ENCODE peak calls at places on chromosomes 6 and 20, in eight cellular contexts. R is GM13977, E is choroid plexus epithelial cell, K is neural progenitor cell, Q is GM13976, N is pancreas, D is endothelial cell, B is endodermal cell. T is an unnamed sample.
A peak's percentile ranks its signal among the peaks of the same experiment; 100 is the strongest.

GRCh38 chr20:23937303-23938117 is 51.1 kb downstream of the GGTLC1 start:
- DNase-seq in K (peak; percentile 76), R (peak; percentile 46), N (peak; percentile 58), E (peak; percentile 80), Q (peak; percentile 56), B (peak; percentile 91), D (peak; percentile 67), T (no peak)

GRCh38 chr20:53736757-53737403 is 143.2 kb upstream of the ZNF217 start:
- DNase-seq in B (no peak), E (peak; percentile 81), R (peak; percentile 52), N (no peak), K (no peak), D (no peak), Q (peak; percentile 50), T (no peak)

GRCh38 chr6:32114853-32115252 is 5.7 kb upstream of the TNXB start:
- DNase-seq in K (no peak), E (peak; percentile 56), N (no peak), B (no peak), Q (no peak), R (no peak), D (no peak), T (no peak)

GRCh38 chr6:148771896-148772554 is 25.2 kb downstream of the UST start:
- DNase-seq in Q (peak; percentile 28), B (no peak), N (no peak), D (no peak), R (no peak), K (no peak), E (peak; percentile 8), T (no peak)

GRCh38 chr6:87391334-87391733 is 16.4 kb upstream of the CFAP206 start:
- DNase-seq in K (peak; percentile 70), N (no peak), D (peak; percentile 48), E (peak; percentile 50), R (peak; percentile 38), Q (peak; percentile 51), B (peak; percentile 85), T (no peak)

GRCh38 chr20:50379049-50379990 is 130.9 kb upstream of the PTPN1 start:
- DNase-seq in B (no peak), E (peak; percentile 81), N (peak; percentile 94), D (no peak), K (no peak), R (no peak), Q (no peak), T (peak; percentile 95)

GRCh38 chr6:139308936-139309603 is 17.3 kb upstream of the TXLNB start:
- DNase-seq in E (peak; percentile 88), B (no peak), K (no peak), Q (no peak), R (no peak), N (no peak), D (no peak), T (no peak)

GRCh38 chr6:169787797-169788196 is 36.4 kb downstream of the ERMARD start:
- DNase-seq in E (no peak), N (no peak), R (no peak), Q (no peak), B (peak; percentile 14), K (no peak), D (no peak), T (no peak)

GRCh38 chr6:126786262-126786661 is 332.2 kb upstream of the RSPO3 start:
- DNase-seq in E (no peak), D (no peak), B (no peak), N (no peak), K (no peak), Q (no peak), R (no peak), T (no peak)

GRCh38 chr6:125584468-125584939 is 164.9 kb upstream of the HEY2 start:
- DNase-seq in R (no peak), B (peak; percentile 93), E (peak; percentile 85), D (no peak), N (no peak), K (peak; percentile 83), Q (no peak), T (peak; percentile 73)

GRCh38 chr6:160138839-160139419 is 17.3 kb downstream of the SLC22A1 start:
- DNase-seq in D (no peak), K (no peak), E (no peak), N (no peak), B (peak; percentile 35), R (no peak), Q (no peak), T (no peak)
- TF ChIP-seq CTCF in D (no peak), K (no peak), E (no peak), N (no peak), B (no peak), R (no peak), Q (no peak), T (no peak)

DNA sequence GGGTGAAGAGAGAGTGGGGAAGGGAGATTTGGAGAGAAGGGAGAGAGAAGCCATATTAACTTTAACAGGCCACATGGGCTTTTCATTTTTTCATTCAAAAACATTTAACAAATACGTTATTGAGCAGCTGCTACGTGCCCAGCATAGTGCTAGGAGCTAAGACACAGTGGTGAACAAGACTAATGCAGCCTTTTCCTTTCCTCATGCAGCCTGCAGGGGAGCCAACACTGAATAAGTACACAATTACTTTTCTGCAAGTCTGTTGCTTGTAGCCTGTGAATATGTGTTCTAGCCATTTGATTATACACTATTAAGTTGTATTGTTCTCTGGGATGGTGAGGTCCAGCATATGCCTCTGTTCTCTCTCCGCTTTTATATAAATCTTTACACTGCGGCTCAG is 1.9 kb upstream of the BLOC1S5 start:
- DNase-seq in Q (no peak), D (no peak), N (no peak), R (no peak), B (peak; percentile 50), K (no peak), E (no peak), T (no peak)
- TF ChIP-seq CTCF in Q (peak; percentile 6), D (no peak), N (no peak), R (no peak), B (peak; percentile 60), K (peak; percentile 12), E (peak; percentile 37), T (no peak)

DNA sequence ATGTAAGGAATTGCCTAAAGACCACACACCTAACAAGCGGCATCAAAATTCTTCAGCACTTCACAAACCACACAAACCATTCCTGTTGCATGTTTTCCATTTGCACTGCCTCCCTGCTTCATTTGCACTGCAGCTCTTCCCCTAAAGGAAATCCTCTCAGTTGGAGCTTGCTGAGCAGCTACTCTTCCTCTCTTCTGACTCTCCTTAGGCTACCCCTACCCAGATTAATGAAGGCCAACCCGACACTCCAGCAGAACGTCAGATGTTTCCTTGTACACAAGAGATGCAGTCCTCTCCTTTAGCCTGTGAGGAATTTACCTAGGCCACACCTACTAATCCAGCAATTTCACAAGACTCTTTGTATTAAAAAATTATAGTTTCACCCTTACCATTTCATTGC is 8.1 kb downstream of the BEND6 start:
- DNase-seq in D (no peak), E (no peak), K (no peak), N (no peak), B (peak; percentile 49), Q (no peak), R (no peak), T (no peak)
- TF ChIP-seq CTCF in D (no peak), E (no peak), K (no peak), N (no peak), B (no peak), Q (no peak), R (no peak), T (no peak)

DNA sequence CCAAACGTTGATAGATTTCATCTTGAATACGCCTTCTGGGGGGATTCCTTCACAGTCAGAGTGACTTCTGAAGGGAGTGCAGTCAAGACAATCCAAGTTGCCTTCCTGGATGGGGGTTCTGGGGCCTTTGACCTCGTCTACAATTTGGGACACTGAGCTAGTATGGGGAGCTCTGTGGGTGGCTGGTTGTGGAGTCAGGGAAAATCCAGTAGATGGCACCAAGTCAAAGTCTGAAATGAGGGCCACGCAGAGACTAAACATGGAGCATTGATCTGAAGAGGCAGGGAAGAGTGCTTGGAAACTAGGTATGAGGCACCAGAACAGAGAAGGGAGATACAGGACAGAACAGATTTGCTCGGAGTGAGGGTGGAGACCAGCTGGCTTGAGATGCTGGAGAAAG is 43.6 kb upstream of the CCN6 start:
- DNase-seq in D (no peak), R (no peak), Q (no peak), B (no peak), E (no peak), K (no peak), N (no peak), T (no peak)
- TF ChIP-seq CTCF in D (no peak), R (peak; percentile 20), Q (no peak), B (peak; percentile 37), E (peak; percentile 29), K (no peak), N (no peak), T (peak; percentile 47)

GRCh38 chr20:3659492-3660261 is 3.5 kb downstream of the GFRA4 start:
- DNase-seq in R (no peak), N (no peak), B (no peak), K (no peak), Q (no peak), E (no peak), D (no peak), T (peak; percentile 66)
- TF ChIP-seq CTCF in R (peak; percentile 10), N (no peak), B (peak; percentile 47), K (no peak), Q (no peak), E (peak; percentile 20), D (no peak), T (no peak)

DNA sequence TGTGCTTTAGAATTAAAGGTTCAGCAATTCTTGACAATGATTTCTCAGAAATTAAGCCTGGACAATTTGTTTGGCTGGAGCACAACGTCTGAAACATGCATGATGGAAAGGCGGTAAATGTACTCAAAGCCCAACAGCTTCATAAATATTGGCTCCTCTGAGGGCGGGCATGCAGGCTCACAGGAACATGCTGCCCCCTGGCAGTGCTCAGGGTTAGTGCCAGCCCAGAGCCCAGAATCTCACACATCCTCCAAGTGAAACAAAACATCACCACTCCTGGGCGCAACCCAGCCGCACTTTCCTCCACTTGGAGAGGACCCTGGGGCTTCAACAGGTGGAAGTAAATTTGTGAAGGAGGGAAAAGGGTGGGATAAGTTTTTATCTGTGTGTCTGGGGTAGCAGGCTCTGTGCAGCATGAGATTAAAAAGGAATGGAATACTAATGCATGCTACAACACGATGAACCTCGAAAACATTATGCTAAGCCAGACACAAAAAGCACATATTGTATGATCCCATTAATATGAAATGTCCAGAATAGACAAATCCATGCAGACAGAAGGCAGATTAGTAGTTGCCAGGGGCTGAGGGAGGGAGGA is 54.1 kb upstream of the PTPRT start:
- DNase-seq in Q (no peak), E (no peak), N (no peak), B (peak; percentile 75), R (no peak), D (no peak), K (peak; percentile 46), T (no peak)
- TF ChIP-seq CTCF in Q (no peak), E (no peak), N (peak; percentile 8), B (peak; percentile 71), R (no peak), D (no peak), K (peak; percentile 53), T (no peak)

GRCh38 chr20:17665756-17666155 is 16.3 kb downstream of the RRBP1 start:
- DNase-seq in Q (no peak), N (no peak), R (no peak), D (no peak), E (no peak), K (no peak), B (no peak), T (no peak)
- TF ChIP-seq CTCF in Q (no peak), N (no peak), R (no peak), D (no peak), E (no peak), K (no peak), B (no peak), T (no peak)

DNA sequence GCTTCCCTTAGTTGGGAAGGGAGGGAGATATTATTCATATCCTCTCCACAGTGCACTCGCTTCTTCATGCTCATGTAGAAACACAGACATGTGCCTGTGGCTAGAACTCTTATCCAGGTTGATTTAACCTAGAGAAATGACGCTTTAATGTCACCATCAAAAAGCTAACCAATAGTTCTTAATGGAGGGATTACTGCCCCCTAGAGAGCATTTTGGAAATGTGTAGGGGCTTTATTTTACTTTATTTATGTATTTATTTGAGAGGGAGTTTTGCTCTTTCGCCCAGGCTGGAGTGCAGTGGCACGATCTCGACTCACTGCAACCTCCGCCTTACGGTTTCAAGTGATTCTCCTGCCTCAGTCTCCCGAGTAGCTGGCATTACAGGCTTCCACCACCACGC is 229.6 kb downstream of the SOD2 start:
- DNase-seq in Q (no peak), K (peak; percentile 58), D (no peak), R (no peak), B (no peak), N (no peak), E (peak; percentile 27), T (no peak)
- TF ChIP-seq CTCF in Q (no peak), K (peak; percentile 70), D (peak; percentile 51), R (peak; percentile 38), B (peak; percentile 82), N (no peak), E (peak; percentile 33), T (no peak)

T was measured in kidney.